ENCODE peak calls at places on chromosomes 3 and 15, in seven cellular contexts. Y is HuH-7.5; G is NCI-H2029; V is CD8-positive, alpha-beta memory T cell; M is stimulated activated CD8-positive, alpha-beta memory T cell treated with anti-CD3 and anti-CD28 coated beads, Interleukin-15, amount 100 ng/mL, for 4 hours; E is stimulated activated CD4-positive, alpha-beta T cell treated with anti-CD3 and anti-CD28 coated beads, Interleukin-1b, Interleukin-23, amount 100 ng/mL, for 48 hours; I is HuH-7. W is an unnamed sample.
A peak's percentile ranks its signal among the peaks of the same experiment; 100 is the strongest.

GRCh38 chr15:100131321-100132224 is 210.2 kb downstream of the ADAMTS17 start:
- DNase-seq in Y (peak; percentile 76), G (no peak), V (no peak), M (no peak), E (peak; percentile 35), I (peak; percentile 84), W (no peak)

GRCh38 chr3:84958495-84959469 is at the start of gene CADM2:
- DNase-seq in Y (peak; percentile 67), G (peak; percentile 96), V (peak; percentile 11), M (peak; percentile 16), E (peak; percentile 74), I (peak; percentile 74), W (peak; percentile 67)

GRCh38 chr15:57610130-57610529 is 18.4 kb downstream of the MYZAP start:
- DNase-seq in Y (no peak), G (no peak), V (no peak), M (no peak), E (no peak), I (no peak), W (no peak)

GRCh38 chr3:24336101-24336500 is 158.5 kb downstream of the THRB start:
- DNase-seq in Y (no peak), G (no peak), V (no peak), M (no peak), E (no peak), I (peak; percentile 33), W (no peak)

GRCh38 chr15:74378853-74379252 is 11.4 kb upstream of the CYP11A1 start:
- DNase-seq in Y (no peak), G (no peak), V (no peak), M (no peak), E (peak; percentile 78), I (no peak), W (no peak)

GRCh38 chr15:48723964-48724363 is 78.5 kb upstream of the FBN1 start:
- DNase-seq in Y (no peak), G (no peak), V (no peak), M (no peak), E (no peak), I (no peak), W (no peak)

GRCh38 chr3:134201201-134202130 is 49.2 kb downstream of the RYK start:
- DNase-seq in Y (no peak), G (no peak), V (no peak), M (no peak), E (no peak), I (no peak), W (no peak)

GRCh38 chr3:62363275-62363674 is 10.1 kb downstream of the FEZF2 start:
- DNase-seq in Y (no peak), G (no peak), V (no peak), M (no peak), E (no peak), I (no peak), W (no peak)

GRCh38 chr3:123498761-123499160 is 49.9 kb upstream of the ADCY5 start:
- DNase-seq in Y (no peak), G (no peak), V (no peak), M (no peak), E (no peak), I (no peak), W (no peak)

GRCh38 chr3:177150970-177151627 is 46.2 kb downstream of the TBL1XR1 start:
- DNase-seq in Y (no peak), G (peak; percentile 65), V (no peak), M (no peak), E (peak; percentile 16), I (no peak), W (no peak)

GRCh38 chr3:187051066-187051465 is 88.2 kb downstream of the RPL39L start:
- DNase-seq in Y (no peak), G (no peak), V (no peak), M (no peak), E (no peak), I (no peak), W (no peak)

GRCh38 chr15:93073465-93073952 is 15.5 kb downstream of the RGMA start:
- DNase-seq in Y (no peak), G (no peak), V (no peak), M (no peak), E (no peak), I (no peak), W (no peak)

GRCh38 chr3:122392868-122393844 is 9.2 kb downstream of the FAM162A start:
- DNase-seq in Y (no peak), G (peak; percentile 33), V (no peak), M (no peak), E (no peak), I (peak; percentile 37), W (no peak)

GRCh38 chr15:82530606-82531379 is 9.5 kb downstream of the RPS17 start:
- DNase-seq in Y (peak; percentile 78), G (no peak), V (peak; percentile 50), M (peak; percentile 39), E (peak; percentile 69), I (peak; percentile 72), W (no peak)

W was measured in NCI-H510A.